ENCODE peak calls at places on chromosomes 13 and 19, in six cellular contexts. Z, S, L, N, O and W are unnamed samples.

GRCh38 chr19:47663435-47663910 is 49.7 kb upstream of the EHD2 start:
- DNase-seq in L (no peak), O (peak), Z (no peak), N (no peak), S (peak), W (peak)

GRCh38 chr13:36131931-36132297 is 732 bp upstream of the DCLK1 start:
- DNase-seq in S (no peak), Z (no peak), L (no peak), N (no peak), O (peak), W (peak)

GRCh38 chr13:107846642-107847041 is 368.7 kb downstream of the LIG4 start:
- DNase-seq in L (no peak), N (no peak), S (no peak), O (no peak), Z (no peak), W (no peak)

GRCh38 chr19:38543807-38544568 is 73.8 kb downstream of the MAP4K1 start:
- DNase-seq in O (peak), Z (peak), N (peak), L (peak), S (peak), W (peak)

GRCh38 chr19:14530005-14530348 is 583 bp downstream of the TECR start:
- DNase-seq in S (no peak), N (no peak), Z (no peak), L (peak), O (no peak), W (peak)

GRCh38 chr19:52522555-52522954 is 4.9 kb upstream of the ZNF808 start:
- DNase-seq in L (no peak), O (no peak), N (no peak), S (no peak), Z (no peak), W (no peak)

GRCh38 chr19:17107546-17108452 is 32.2 kb downstream of the MYO9B start:
- DNase-seq in N (no peak), Z (peak), O (peak), S (peak), L (no peak), W (peak)

GRCh38 chr13:28819748-28820098 is 416 bp upstream of the MTUS2 start:
- DNase-seq in L (peak), O (peak), S (peak), N (peak), Z (peak), W (no peak)

GRCh38 chr19:41646589-41647204 is 19.8 kb upstream of the CEACAM4 start:
- DNase-seq in N (no peak), S (no peak), L (peak), O (no peak), Z (no peak), W (no peak)